ENCODE peak calls at places on chromosomes 13 and 19, in six cellular contexts. One of them, this sample, is unnamed.
A peak's percentile ranks its signal among the peaks of the same experiment; 100 is the strongest.

GRCh38 chr19:8459520-8460260 is 14.9 kb downstream of the HNRNPM start:
- DNase-seq in heart right ventricle: no peak
- DNase-seq in hippocampal formation: no peak
- DNase-seq in HS-5: peak; percentile 38
- DNase-seq in astrocyte of the hippocampus: peak; percentile 62
- DNase-seq in effector memory CD4-positive, alpha-beta T cell: no peak
- DNase-seq in this sample: no peak

GRCh38 chr13:112447761-112448603 is 71.8 kb downstream of the SPACA7 start:
- DNase-seq in heart right ventricle: no peak
- DNase-seq in hippocampal formation: no peak
- DNase-seq in HS-5: no peak
- DNase-seq in astrocyte of the hippocampus: no peak
- DNase-seq in effector memory CD4-positive, alpha-beta T cell: no peak
- DNase-seq in this sample: peak; percentile 78

GRCh38 chr19:725461-726089 is 16.8 kb downstream of the PALM start:
- DNase-seq in heart right ventricle: no peak
- DNase-seq in hippocampal formation: no peak
- DNase-seq in HS-5: no peak
- DNase-seq in astrocyte of the hippocampus: no peak
- DNase-seq in effector memory CD4-positive, alpha-beta T cell: no peak
- DNase-seq in this sample: no peak

GRCh38 chr19:17321655-17322489 is 12.5 kb downstream of the DDA1 start:
- DNase-seq in heart right ventricle: no peak
- DNase-seq in hippocampal formation: no peak
- DNase-seq in HS-5: no peak
- DNase-seq in astrocyte of the hippocampus: no peak
- DNase-seq in effector memory CD4-positive, alpha-beta T cell: no peak
- DNase-seq in this sample: peak; percentile 79

GRCh38 chr19:48510421-48511268 is 990 bp downstream of the LMTK3 start:
- DNase-seq in heart right ventricle: peak; percentile 60
- DNase-seq in hippocampal formation: peak; percentile 65
- DNase-seq in HS-5: no peak
- DNase-seq in astrocyte of the hippocampus: peak; percentile 74
- DNase-seq in effector memory CD4-positive, alpha-beta T cell: peak; percentile 42
- DNase-seq in this sample: peak; percentile 88

GRCh38 chr13:88701551-88701950 is 1030.4 kb downstream of the SLITRK5 start:
- DNase-seq in heart right ventricle: no peak
- DNase-seq in hippocampal formation: no peak
- DNase-seq in HS-5: peak; percentile 0
- DNase-seq in astrocyte of the hippocampus: no peak
- DNase-seq in effector memory CD4-positive, alpha-beta T cell: no peak
- DNase-seq in this sample: no peak

GRCh38 chr13:44188257-44188656 is 185.4 kb upstream of the SERP2 start:
- DNase-seq in heart right ventricle: no peak
- DNase-seq in hippocampal formation: no peak
- DNase-seq in HS-5: peak; percentile 29
- DNase-seq in astrocyte of the hippocampus: peak; percentile 60
- DNase-seq in effector memory CD4-positive, alpha-beta T cell: no peak
- DNase-seq in this sample: peak; percentile 78

GRCh38 chr19:35248310-35249145 is at the start of gene LSR:
- DNase-seq in heart right ventricle: no peak
- DNase-seq in hippocampal formation: no peak
- DNase-seq in HS-5: no peak
- DNase-seq in astrocyte of the hippocampus: no peak
- DNase-seq in effector memory CD4-positive, alpha-beta T cell: peak; percentile 54
- DNase-seq in this sample: peak; percentile 65

GRCh38 chr13:99626461-99627082 is 125.3 kb downstream of the TM9SF2 start:
- DNase-seq in heart right ventricle: no peak
- DNase-seq in hippocampal formation: no peak
- DNase-seq in HS-5: peak; percentile 4
- DNase-seq in astrocyte of the hippocampus: peak; percentile 64
- DNase-seq in effector memory CD4-positive, alpha-beta T cell: no peak
- DNase-seq in this sample: no peak

GRCh38 chr19:37217855-37218591 is at the start of gene ZNF383:
- DNase-seq in heart right ventricle: peak; percentile 87
- DNase-seq in hippocampal formation: peak; percentile 95
- DNase-seq in HS-5: peak; percentile 69
- DNase-seq in astrocyte of the hippocampus: peak; percentile 97
- DNase-seq in effector memory CD4-positive, alpha-beta T cell: peak; percentile 51
- DNase-seq in this sample: peak; percentile 91

GRCh38 chr13:75803175-75803611 is 167.1 kb downstream of the LMO7 start:
- DNase-seq in heart right ventricle: no peak
- DNase-seq in hippocampal formation: no peak
- DNase-seq in HS-5: no peak
- DNase-seq in astrocyte of the hippocampus: no peak
- DNase-seq in effector memory CD4-positive, alpha-beta T cell: no peak
- DNase-seq in this sample: no peak

GRCh38 chr13:75802161-75802560 is 166.0 kb downstream of the LMO7 start:
- DNase-seq in heart right ventricle: no peak
- DNase-seq in hippocampal formation: no peak
- DNase-seq in HS-5: no peak
- DNase-seq in astrocyte of the hippocampus: no peak
- DNase-seq in effector memory CD4-positive, alpha-beta T cell: no peak
- DNase-seq in this sample: no peak

GRCh38 chr13:45362939-45363338 is 22.0 kb upstream of the TPT1 start:
- DNase-seq in heart right ventricle: no peak
- DNase-seq in hippocampal formation: no peak
- DNase-seq in HS-5: no peak
- DNase-seq in astrocyte of the hippocampus: no peak
- DNase-seq in effector memory CD4-positive, alpha-beta T cell: no peak
- DNase-seq in this sample: no peak

GRCh38 chr13:112917731-112918130 is 51.3 kb upstream of the MCF2L start:
- DNase-seq in heart right ventricle: no peak
- DNase-seq in hippocampal formation: no peak
- DNase-seq in HS-5: no peak
- DNase-seq in astrocyte of the hippocampus: no peak
- DNase-seq in effector memory CD4-positive, alpha-beta T cell: no peak
- DNase-seq in this sample: no peak

GRCh38 chr19:21328402-21328801 is 808 bp downstream of the ZNF708 start:
- DNase-seq in heart right ventricle: no peak
- DNase-seq in hippocampal formation: peak; percentile 45
- DNase-seq in HS-5: peak; percentile 2
- DNase-seq in astrocyte of the hippocampus: peak; percentile 36
- DNase-seq in effector memory CD4-positive, alpha-beta T cell: no peak
- DNase-seq in this sample: peak; percentile 19

GRCh38 chr13:32309812-32310706 is 5.1 kb downstream of the ZAR1L start:
- DNase-seq in heart right ventricle: no peak
- DNase-seq in hippocampal formation: peak; percentile 5
- DNase-seq in HS-5: no peak
- DNase-seq in astrocyte of the hippocampus: peak; percentile 72
- DNase-seq in effector memory CD4-positive, alpha-beta T cell: no peak
- DNase-seq in this sample: peak; percentile 77

GRCh38 chr19:5504115-5504514 is 48.9 kb downstream of the ZNRF4 start:
- DNase-seq in heart right ventricle: no peak
- DNase-seq in hippocampal formation: no peak
- DNase-seq in HS-5: no peak
- DNase-seq in astrocyte of the hippocampus: no peak
- DNase-seq in effector memory CD4-positive, alpha-beta T cell: no peak
- DNase-seq in this sample: peak; percentile 30

GRCh38 chr13:34864650-34865049 is 77.4 kb upstream of the NBEA start:
- DNase-seq in heart right ventricle: no peak
- DNase-seq in hippocampal formation: no peak
- DNase-seq in HS-5: no peak
- DNase-seq in astrocyte of the hippocampus: no peak
- DNase-seq in effector memory CD4-positive, alpha-beta T cell: no peak
- DNase-seq in this sample: no peak

GRCh38 chr13:20394506-20394905 is 131.2 kb downstream of the CRYL1 start:
- DNase-seq in heart right ventricle: no peak
- DNase-seq in hippocampal formation: no peak
- DNase-seq in HS-5: no peak
- DNase-seq in astrocyte of the hippocampus: no peak
- DNase-seq in effector memory CD4-positive, alpha-beta T cell: no peak
- DNase-seq in this sample: no peak

GRCh38 chr13:37492741-37493514 is 105.6 kb downstream of the POSTN start:
- DNase-seq in heart right ventricle: no peak
- DNase-seq in hippocampal formation: no peak
- DNase-seq in HS-5: peak; percentile 5
- DNase-seq in astrocyte of the hippocampus: peak; percentile 72
- DNase-seq in effector memory CD4-positive, alpha-beta T cell: no peak
- DNase-seq in this sample: no peak

GRCh38 chr13:98214707-98215106 is 37.6 kb upstream of the RNF113B start:
- DNase-seq in heart right ventricle: no peak
- DNase-seq in hippocampal formation: no peak
- DNase-seq in HS-5: no peak
- DNase-seq in astrocyte of the hippocampus: no peak
- DNase-seq in effector memory CD4-positive, alpha-beta T cell: no peak
- DNase-seq in this sample: no peak

GRCh38 chr13:73230714-73231113 is 171.9 kb downstream of the KLF5 start:
- DNase-seq in heart right ventricle: no peak
- DNase-seq in hippocampal formation: no peak
- DNase-seq in HS-5: no peak
- DNase-seq in astrocyte of the hippocampus: no peak
- DNase-seq in effector memory CD4-positive, alpha-beta T cell: no peak
- DNase-seq in this sample: no peak

GRCh38 chr19:13817615-13818371 is 22.6 kb downstream of the ZSWIM4 start:
- DNase-seq in heart right ventricle: no peak
- DNase-seq in hippocampal formation: no peak
- DNase-seq in HS-5: no peak
- DNase-seq in astrocyte of the hippocampus: no peak
- DNase-seq in effector memory CD4-positive, alpha-beta T cell: no peak
- DNase-seq in this sample: peak; percentile 90

GRCh38 chr13:44934724-44935123 is 54.5 kb downstream of the NUFIP1 start:
- DNase-seq in heart right ventricle: no peak
- DNase-seq in hippocampal formation: no peak
- DNase-seq in HS-5: no peak
- DNase-seq in astrocyte of the hippocampus: peak; percentile 47
- DNase-seq in effector memory CD4-positive, alpha-beta T cell: no peak
- DNase-seq in this sample: no peak

GRCh38 chr13:63838366-63839110 is 2422.9 kb upstream of the PCDH20 start:
- DNase-seq in heart right ventricle: no peak
- DNase-seq in hippocampal formation: no peak
- DNase-seq in HS-5: no peak
- DNase-seq in astrocyte of the hippocampus: no peak
- DNase-seq in effector memory CD4-positive, alpha-beta T cell: no peak
- DNase-seq in this sample: peak; percentile 19

GRCh38 chr13:36244073-36244472 is 29.7 kb upstream of the SOHLH2 start:
- DNase-seq in heart right ventricle: no peak
- DNase-seq in hippocampal formation: no peak
- DNase-seq in HS-5: no peak
- DNase-seq in astrocyte of the hippocampus: no peak
- DNase-seq in effector memory CD4-positive, alpha-beta T cell: no peak
- DNase-seq in this sample: no peak

GRCh38 chr13:110559429-110559943 is 2.0 kb downstream of the RAB20 start:
- DNase-seq in heart right ventricle: peak; percentile 59
- DNase-seq in hippocampal formation: no peak
- DNase-seq in HS-5: no peak
- DNase-seq in astrocyte of the hippocampus: peak; percentile 23
- DNase-seq in effector memory CD4-positive, alpha-beta T cell: no peak
- DNase-seq in this sample: peak; percentile 97

GRCh38 chr19:53864308-53864836 is 3.3 kb upstream of the MYADM start:
- DNase-seq in heart right ventricle: no peak
- DNase-seq in hippocampal formation: peak; percentile 82
- DNase-seq in HS-5: no peak
- DNase-seq in astrocyte of the hippocampus: no peak
- DNase-seq in effector memory CD4-positive, alpha-beta T cell: no peak
- DNase-seq in this sample: peak; percentile 47

GRCh38 chr19:47225746-47226425 is 5.1 kb downstream of the BBC3 start:
- DNase-seq in heart right ventricle: peak; percentile 91
- DNase-seq in hippocampal formation: peak; percentile 92
- DNase-seq in HS-5: no peak
- DNase-seq in astrocyte of the hippocampus: peak; percentile 96
- DNase-seq in effector memory CD4-positive, alpha-beta T cell: peak; percentile 88
- DNase-seq in this sample: peak; percentile 99

GRCh38 chr13:111343186-111343805 is 22.9 kb downstream of the TEX29 start:
- DNase-seq in heart right ventricle: no peak
- DNase-seq in hippocampal formation: no peak
- DNase-seq in HS-5: no peak
- DNase-seq in astrocyte of the hippocampus: no peak
- DNase-seq in effector memory CD4-positive, alpha-beta T cell: no peak
- DNase-seq in this sample: no peak

GRCh38 chr19:43704002-43704705 is 11.7 kb upstream of the IRGC start:
- DNase-seq in heart right ventricle: no peak
- DNase-seq in hippocampal formation: no peak
- DNase-seq in HS-5: no peak
- DNase-seq in astrocyte of the hippocampus: no peak
- DNase-seq in effector memory CD4-positive, alpha-beta T cell: no peak
- DNase-seq in this sample: no peak

GRCh38 chr19:34131100-34131499 is 41.2 kb upstream of the LSM14A start:
- DNase-seq in heart right ventricle: no peak
- DNase-seq in hippocampal formation: no peak
- DNase-seq in HS-5: no peak
- DNase-seq in astrocyte of the hippocampus: no peak
- DNase-seq in effector memory CD4-positive, alpha-beta T cell: no peak
- DNase-seq in this sample: peak; percentile 46

GRCh38 chr19:1283917-1284292 is 1.8 kb upstream of the EFNA2 start:
- DNase-seq in heart right ventricle: no peak
- DNase-seq in hippocampal formation: no peak
- DNase-seq in HS-5: no peak
- DNase-seq in astrocyte of the hippocampus: no peak
- DNase-seq in effector memory CD4-positive, alpha-beta T cell: no peak
- DNase-seq in this sample: no peak

GRCh38 chr13:100394005-100394695 is 194.4 kb downstream of the GGACT start:
- DNase-seq in heart right ventricle: no peak
- DNase-seq in hippocampal formation: no peak
- DNase-seq in HS-5: peak; percentile 33
- DNase-seq in astrocyte of the hippocampus: peak; percentile 70
- DNase-seq in effector memory CD4-positive, alpha-beta T cell: no peak
- DNase-seq in this sample: peak; percentile 58

GRCh38 chr13:102276479-102276878 is 125.4 kb downstream of the FGF14 start:
- DNase-seq in heart right ventricle: no peak
- DNase-seq in hippocampal formation: no peak
- DNase-seq in HS-5: no peak
- DNase-seq in astrocyte of the hippocampus: no peak
- DNase-seq in effector memory CD4-positive, alpha-beta T cell: no peak
- DNase-seq in this sample: no peak

GRCh38 chr19:32404939-32405430 is 585 bp upstream of the DPY19L3 start:
- DNase-seq in heart right ventricle: peak; percentile 80
- DNase-seq in hippocampal formation: peak; percentile 52
- DNase-seq in HS-5: no peak
- DNase-seq in astrocyte of the hippocampus: peak; percentile 70
- DNase-seq in effector memory CD4-positive, alpha-beta T cell: no peak
- DNase-seq in this sample: no peak

This sample was measured in osteoblast.